ENCODE peak calls at places on chromosome 7, in eight cellular contexts. J is Peyer's patch, V is RWPE2, W is tibial artery, R is IMR-90, Q is body of pancreas, K is neural progenitor cell, Z is PC-9. Y is an unnamed sample. For H3K36me3, the result is how much of the 10 kb centered on the place peaks cover.

GRCh38 chr7:74078461-74078860 is 5.1 kb upstream of the LIMK1 start:
- DNase-seq in J (no peak), V (no peak), W (no peak), R (no peak), Q (no peak), K (no peak), Z (no peak), Y (no peak)

GRCh38 chr7:155169498-155170065 is 99.5 kb downstream of the HTR5A start:
- DNase-seq in J (no peak), V (no peak), W (no peak), R (no peak), Q (no peak), K (no peak), Z (no peak), Y (no peak)

GRCh38 chr7:131365876-131366275 is 38.2 kb downstream of the MKLN1 start:
- DNase-seq in J (no peak), V (no peak), W (no peak), R (peak), Q (no peak), K (no peak), Z (no peak), Y (no peak)

GRCh38 chr7:34949356-34949755 is 87.9 kb downstream of the DPY19L1 start:
- DNase-seq in J (no peak), V (no peak), W (no peak), R (peak), Q (no peak), K (no peak), Z (no peak), Y (no peak)

GRCh38 chr7:117741962-117742361 is 131.3 kb downstream of the CTTNBP2 start:
- DNase-seq in J (no peak), V (no peak), W (no peak), R (peak), Q (no peak), K (no peak), Z (no peak), Y (no peak)

GRCh38 chr7:99540542-99540941 is 11.4 kb downstream of the FAM200A start:
- DNase-seq in J (no peak), V (no peak), W (peak), R (no peak), Q (no peak), K (no peak), Z (no peak), Y (no peak)

GRCh38 chr7:27244488-27245123 is 2.0 kb downstream of the EVX1 start:
- DNase-seq in J (no peak), V (no peak), W (no peak), R (no peak), Q (no peak), K (no peak), Z (no peak), Y (no peak)

GRCh38 chr7:1136841-1137516 is 23.0 kb downstream of the ZFAND2A start:
- DNase-seq in J (no peak), V (no peak), W (no peak), R (no peak), Q (no peak), K (peak), Z (no peak), Y (no peak)

GRCh38 chr7:121795736-121796135 is 77.2 kb upstream of the PTPRZ1 start:
- DNase-seq in J (no peak), V (no peak), W (no peak), R (no peak), Q (no peak), K (no peak), Z (no peak), Y (no peak)

GRCh38 chr7:108134486-108134885 is 4.3 kb upstream of the LAMB4 start:
- DNase-seq in J (no peak), V (no peak), W (no peak), R (no peak), Q (no peak), K (no peak), Z (no peak), Y (no peak)

GRCh38 chr7:112877671-112878460 is 87.7 kb upstream of the TMEM168 start:
- DNase-seq in J (no peak), V (no peak), W (no peak), R (no peak), Q (no peak), K (no peak), Z (no peak), Y (no peak)

GRCh38 chr7:105487559-105488218 is 34.4 kb downstream of the PUS7 start:
- DNase-seq in J (no peak), V (no peak), W (no peak), R (peak), Q (no peak), K (peak), Z (peak), Y (peak)

GRCh38 chr7:112573302-112574039 is 92.7 kb downstream of the LSMEM1 start:
- DNase-seq in J (no peak), V (no peak), W (no peak), R (peak), Q (no peak), K (no peak), Z (no peak), Y (no peak)

GRCh38 chr7:106205621-106206222 is 79.1 kb downstream of the NAMPT start:
- DNase-seq in J (no peak), V (no peak), W (no peak), R (peak), Q (no peak), K (no peak), Z (no peak), Y (no peak)

GRCh38 chr7:27605689-27606269 is 56.9 kb downstream of the HIBADH start:
- DNase-seq in J (no peak), V (no peak), W (no peak), R (peak), Q (peak), K (peak), Z (no peak), Y (no peak)

GRCh38 chr7:66114743-66115727 is at the start of gene CRCP:
- DNase-seq in J (peak), V (peak), W (peak), R (peak), Q (peak), K (peak), Z (peak), Y (no peak)

GRCh38 chr7:303884-304573 is 14.1 kb downstream of the FOXL3 start:
- DNase-seq in J (no peak), V (peak), W (peak), R (no peak), Q (no peak), K (no peak), Z (no peak), Y (no peak)

GRCh38 chr7:129615018-129615417 is 3.5 kb downstream of the NRF1 start:
- DNase-seq in J (no peak), V (no peak), W (no peak), R (peak), Q (no peak), K (no peak), Z (no peak), Y (no peak)

GRCh38 chr7:73633844-73634243 is 9.5 kb upstream of the MLXIPL start:
- DNase-seq in J (no peak), V (no peak), W (no peak), R (no peak), Q (no peak), K (no peak), Z (no peak), Y (no peak)

GRCh38 chr7:78146546-78146945 is 348.0 kb downstream of the PHTF2 start:
- DNase-seq in J (no peak), V (no peak), W (no peak), R (no peak), Q (no peak), K (no peak), Z (no peak), Y (no peak)

GRCh38 chr7:4549681-4550080 is 132.4 kb upstream of the FOXK1 start:
- DNase-seq in J (no peak), V (no peak), W (no peak), R (no peak), Q (peak), K (no peak), Z (no peak), Y (no peak)

GRCh38 chr7:136869006-136869961 is 832 bp downstream of the CHRM2 start:
- DNase-seq in J (no peak), V (no peak), W (no peak), R (peak), Q (no peak), K (peak), Z (no peak), Y (no peak)

GRCh38 chr7:74343281-74344127 is 54.3 kb downstream of the CLIP2 start:
- DNase-seq in J (no peak), V (no peak), W (no peak), R (peak), Q (no peak), K (no peak), Z (peak), Y (peak)

GRCh38 chr7:68244411-68244810 is 1247.8 kb downstream of the TYW1 start:
- DNase-seq in J (no peak), V (no peak), W (no peak), R (no peak), Q (no peak), K (no peak), Z (no peak), Y (no peak)

GRCh38 chr7:154853727-154854095 is 149.2 kb downstream of the PAXIP1 start:
- DNase-seq in J (peak), V (no peak), W (peak), R (no peak), Q (no peak), K (no peak), Z (no peak), Y (no peak)

GRCh38 chr7:65731562-65732035 is 141.3 kb upstream of the VKORC1L1 start:
- DNase-seq in J (no peak), V (no peak), W (no peak), R (no peak), Q (peak), K (peak), Z (no peak), Y (no peak)

GRCh38 chr7:131074585-131074984 is 253.1 kb upstream of the MKLN1 start:
- DNase-seq in J (no peak), V (no peak), W (no peak), R (no peak), Q (no peak), K (no peak), Z (no peak), Y (no peak)

GRCh38 chr7:18402488-18403183 is 92.9 kb upstream of the HDAC9 start:
- DNase-seq in J (no peak), V (no peak), W (no peak), R (peak), Q (no peak), K (no peak), Z (no peak), Y (no peak)

GRCh38 chr7:107788216-107788615 is 14.8 kb downstream of the SLC26A3 start:
- DNase-seq in J (no peak), V (no peak), W (no peak), R (no peak), Q (no peak), K (no peak), Z (no peak), Y (no peak)

GRCh38 chr7:129468087-129468486 is 33.9 kb downstream of the STRIP2 start:
- DNase-seq in J (no peak), V (no peak), W (no peak), R (peak), Q (no peak), K (no peak), Z (no peak), Y (no peak)

GRCh38 chr7:82223580-82223979 is 220.0 kb downstream of the CACNA2D1 start:
- DNase-seq in J (no peak), V (no peak), W (no peak), R (no peak), Q (no peak), K (no peak), Z (no peak), Y (no peak)

GRCh38 chr7:36887969-36888368 is 163.7 kb upstream of the AOAH start:
- DNase-seq in J (no peak), V (no peak), W (no peak), R (no peak), Q (no peak), K (no peak), Z (no peak), Y (no peak)
- H3K36me3 ChIP-seq in J (under half), V (under half), W (under half), R (under half), Q (under half), K (under half), Z (under half), Y (under half)

DNA sequence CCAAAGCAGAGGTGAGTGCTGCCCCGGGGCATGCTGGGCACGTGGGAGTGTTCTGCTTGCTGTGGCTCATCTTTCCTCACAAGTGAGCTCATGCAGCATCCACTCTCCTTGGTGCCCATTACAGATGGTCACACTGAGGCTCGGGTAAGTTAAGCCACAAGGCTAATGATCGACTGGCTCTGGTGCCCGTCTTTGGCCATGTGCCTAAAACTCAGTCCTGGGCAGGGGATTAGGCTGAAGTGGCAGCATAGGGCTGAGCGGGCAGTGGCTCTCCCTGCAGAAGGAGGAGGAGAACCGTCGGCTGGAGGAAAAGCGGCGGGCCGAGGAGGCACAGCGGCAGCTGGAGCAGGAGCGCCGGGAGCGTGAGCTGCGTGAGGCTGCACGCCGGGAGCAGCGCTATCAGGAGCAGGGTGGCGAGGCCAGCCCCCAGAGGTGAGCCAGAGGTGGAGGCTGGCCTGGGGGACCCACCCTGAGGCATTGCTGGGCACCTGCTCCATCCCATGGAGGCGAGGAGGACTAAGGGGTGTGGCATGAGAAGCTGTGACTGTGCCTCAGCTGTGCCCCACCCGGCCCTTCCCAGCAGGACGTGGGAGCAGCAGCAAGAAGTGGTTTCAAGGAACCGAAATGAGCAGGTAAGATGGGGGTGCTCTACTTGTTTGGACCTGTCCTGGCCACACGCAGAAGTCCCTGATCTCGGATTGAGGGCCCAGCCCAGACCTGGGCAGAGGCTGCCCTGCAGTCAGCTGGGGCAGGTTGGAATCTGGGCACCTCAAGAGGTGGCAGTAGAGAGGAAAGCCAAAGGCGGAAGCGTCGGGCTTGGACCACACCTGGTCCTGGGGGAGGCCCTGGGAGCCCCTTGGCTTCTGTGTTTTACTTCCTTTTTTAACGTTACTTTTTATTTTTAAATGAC is 7.3 kb downstream of the PGAM2 start:
- DNase-seq in J (peak), V (no peak), W (peak), R (no peak), Q (peak), K (no peak), Z (no peak), Y (no peak)
- H3K36me3 ChIP-seq in J (under half), V (half or more), W (half or more), R (half or more), Q (under half), K (under half), Z (under half), Y (under half)

DNA sequence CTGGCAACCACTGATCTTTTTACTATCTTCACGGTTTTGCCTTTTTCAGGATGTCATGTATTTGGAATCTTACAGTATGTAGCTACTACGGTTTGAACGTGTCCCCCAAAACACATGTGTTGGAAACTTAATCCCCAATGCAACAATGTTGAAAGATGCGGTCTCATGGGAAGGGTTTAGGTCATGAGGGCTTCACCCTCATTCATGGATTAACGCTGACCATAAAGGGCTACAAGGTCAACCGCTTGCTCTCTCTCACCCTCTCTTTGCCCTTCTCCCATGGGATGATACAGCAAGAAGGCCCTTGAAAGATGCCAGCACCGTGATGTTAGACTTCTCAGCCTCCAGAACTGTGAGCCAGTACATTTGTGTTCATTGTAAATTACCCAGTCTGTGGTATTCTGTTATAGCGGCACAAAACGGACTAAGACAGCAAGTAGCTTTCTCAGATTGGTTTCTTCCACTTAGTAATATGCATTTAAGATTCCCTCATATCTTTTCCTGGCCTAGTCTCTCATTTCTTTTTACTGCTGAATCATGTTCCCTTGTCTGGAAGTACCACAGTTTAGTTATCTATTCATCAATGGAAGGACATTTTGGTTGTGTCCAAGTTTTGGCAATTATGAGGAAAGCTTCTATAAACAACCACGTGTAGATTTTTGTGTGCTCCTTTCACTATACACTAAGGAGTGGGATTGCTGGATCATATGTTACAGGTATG is 3.0 kb upstream of the CRYGN start:
- DNase-seq in J (no peak), V (no peak), W (no peak), R (no peak), Q (no peak), K (no peak), Z (no peak), Y (no peak)
- H3K36me3 ChIP-seq in J (under half), V (under half), W (under half), R (under half), Q (under half), K (under half), Z (under half), Y (under half)

GRCh38 chr7:98191668-98192431 is 19.4 kb upstream of the BHLHA15 start:
- DNase-seq in J (no peak), V (no peak), W (no peak), R (no peak), Q (no peak), K (no peak), Z (no peak), Y (no peak)
- H3K36me3 ChIP-seq in J (under half), V (under half), W (half or more), R (under half), Q (under half), K (under half), Z (under half), Y (under half)

Y was measured in kidney epithelial cell.